ENCODE peak calls at places on chromosomes 1 and 21, in seven cellular contexts. P, Q, S, R, Z, H and G are unnamed samples.
A peak's percentile ranks its signal among the peaks of the same experiment; 100 is the strongest.

GRCh38 chr1:197619008-197619640 is 156.2 kb downstream of the DENND1B start:
- DNase-seq in Z (no peak), H (no peak), P (peak; percentile 17), Q (no peak), R (peak; percentile 42), S (no peak), G (no peak)

GRCh38 chr1:172826096-172826741 is 167.3 kb downstream of the FASLG start:
- DNase-seq in P (peak; percentile 44), Z (peak; percentile 24), S (peak; percentile 37), Q (no peak), H (no peak), R (peak; percentile 93), G (no peak)

GRCh38 chr1:32813941-32814739 is 3.0 kb downstream of the YARS1 start:
- DNase-seq in R (peak; percentile 52), H (no peak), Z (no peak), Q (no peak), P (no peak), S (no peak), G (no peak)

GRCh38 chr1:19311503-19311930 is 427 bp downstream of the AKR7A2 start:
- DNase-seq in Q (peak; percentile 66), S (no peak), P (no peak), Z (peak; percentile 20), R (no peak), H (peak; percentile 41), G (no peak)

GRCh38 chr21:41490330-41490729 is 17.6 kb downstream of the TMPRSS2 start:
- DNase-seq in Z (no peak), H (no peak), R (no peak), S (no peak), Q (no peak), P (no peak), G (no peak)

GRCh38 chr1:93033785-93034184 is 45.3 kb upstream of the MTF2 start:
- DNase-seq in R (peak; percentile 60), Q (no peak), H (no peak), S (no peak), Z (no peak), P (peak; percentile 47), G (peak; percentile 51)

GRCh38 chr21:41768371-41769042 is 1.7 kb upstream of the RIPK4 start:
- DNase-seq in Z (no peak), R (peak; percentile 51), H (no peak), P (no peak), S (no peak), Q (no peak), G (no peak)

GRCh38 chr1:156060937-156061636 is at the start of gene RAB25:
- DNase-seq in R (no peak), S (no peak), P (no peak), Z (no peak), H (no peak), Q (no peak), G (no peak)

GRCh38 chr1:7247683-7248401 is 462.6 kb downstream of the CAMTA1 start:
- DNase-seq in P (no peak), R (no peak), H (no peak), Z (no peak), Q (no peak), S (no peak), G (no peak)

GRCh38 chr1:17232759-17233661 is 15.9 kb upstream of the PADI3 start:
- DNase-seq in R (peak; percentile 62), Q (no peak), Z (no peak), S (no peak), H (no peak), P (no peak), G (no peak)

GRCh38 chr1:246512635-246513034 is 5.6 kb upstream of the SMYD3 start:
- DNase-seq in R (no peak), S (no peak), P (no peak), Q (no peak), H (no peak), Z (no peak), G (no peak)

GRCh38 chr1:154304664-154305337 is 16.1 kb upstream of the AQP10 start:
- DNase-seq in H (no peak), S (no peak), Q (no peak), P (no peak), Z (no peak), R (no peak), G (no peak)

GRCh38 chr1:109120356-109120755 is 6.4 kb downstream of the ELAPOR1 start:
- DNase-seq in R (no peak), S (no peak), Z (no peak), Q (no peak), P (no peak), H (no peak), G (no peak)

GRCh38 chr21:21907271-21907670 is 909.1 kb downstream of the NCAM2 start:
- DNase-seq in S (peak; percentile 43), R (no peak), Q (no peak), P (no peak), Z (no peak), H (no peak), G (no peak)

GRCh38 chr1:231872461-231872910 is 245.9 kb downstream of the DISC1 start:
- DNase-seq in Q (no peak), R (peak; percentile 76), S (no peak), Z (no peak), H (no peak), P (no peak), G (no peak)

GRCh38 chr1:168664069-168664834 is 64.8 kb downstream of the DPT start:
- DNase-seq in Q (no peak), P (no peak), S (no peak), H (no peak), Z (no peak), R (peak; percentile 7), G (no peak)

GRCh38 chr1:41365772-41366427 is 4.7 kb downstream of the FOXO6 start:
- DNase-seq in H (no peak), S (no peak), R (no peak), Q (no peak), Z (no peak), P (no peak), G (no peak)

GRCh38 chr1:153353226-153353947 is 4.3 kb upstream of the S100A9 start:
- DNase-seq in P (no peak), R (peak; percentile 34), Q (no peak), H (no peak), Z (peak; percentile 58), S (peak; percentile 20), G (no peak)

GRCh38 chr1:12052997-12053686 is 10.0 kb upstream of the TNFRSF8 start:
- DNase-seq in R (peak; percentile 38), Z (no peak), S (peak; percentile 33), H (peak; percentile 73), Q (peak; percentile 83), P (no peak), G (no peak)

GRCh38 chr1:53666566-53666965 is 72.4 kb downstream of the GLIS1 start:
- DNase-seq in P (no peak), Q (peak; percentile 14), R (no peak), Z (no peak), S (no peak), H (no peak), G (no peak)

DNA sequence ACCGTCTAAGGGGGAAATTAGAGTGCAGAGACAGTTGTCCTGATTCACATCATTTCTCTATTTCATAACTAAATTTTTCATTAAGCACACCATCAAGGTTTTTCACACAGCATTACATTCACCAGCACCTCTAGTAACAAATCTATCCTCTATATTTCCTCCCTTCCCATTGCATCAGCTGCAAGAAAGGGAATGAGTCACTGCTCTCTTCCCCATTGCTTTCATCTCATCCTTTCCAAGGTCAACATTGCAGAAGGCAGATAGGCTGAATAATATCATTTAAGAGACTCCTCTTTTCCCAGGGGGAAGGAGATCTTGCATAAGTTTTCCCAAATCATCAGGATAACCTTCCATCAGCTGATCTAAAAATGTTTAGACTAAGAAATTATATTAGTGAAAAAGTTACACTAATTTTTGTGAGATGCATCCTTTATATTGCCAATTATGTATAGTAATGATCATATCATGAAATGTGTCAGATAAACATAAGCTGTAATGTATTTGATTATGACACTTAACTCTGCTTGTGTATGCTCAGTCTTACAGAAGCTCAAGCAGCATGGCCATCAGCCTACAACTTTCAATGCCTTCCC is 4.3 kb downstream of the INTS7 start:
- DNase-seq in P (no peak), R (peak; percentile 83), H (no peak), Q (no peak), S (no peak), Z (no peak), G (no peak)
- H3K4me3 ChIP-seq in P (no peak overlapping the region), R (no peak overlapping the region), H (no peak overlapping the region), Q (no peak overlapping the region), S (no peak overlapping the region), Z (no peak overlapping the region), G (no peak overlapping the region)

DNA sequence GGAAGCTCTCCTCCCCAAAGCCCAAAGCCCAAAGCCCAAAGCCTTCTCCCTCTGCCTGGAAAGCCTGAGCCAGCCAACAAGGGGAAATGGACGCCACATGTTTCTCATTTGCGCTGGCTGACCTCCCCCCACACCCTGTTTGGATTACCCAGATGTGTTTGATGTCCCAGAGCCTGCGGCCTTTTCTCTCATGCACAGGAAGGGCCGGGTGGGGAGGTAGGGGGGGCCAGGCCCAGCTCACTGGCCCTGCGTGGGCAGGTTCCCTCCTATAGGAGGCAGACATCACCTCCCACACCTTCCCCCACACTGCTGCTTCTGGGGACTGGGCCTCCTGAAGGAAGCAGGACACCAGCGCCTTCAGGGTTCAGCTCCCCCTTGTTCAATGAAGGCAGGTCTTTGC is 116.3 kb downstream of the NAV1 start:
- DNase-seq in P (no peak), Q (no peak), H (no peak), S (no peak), Z (peak; percentile 88), R (peak; percentile 73), G (no peak)
- TF ChIP-seq CTCF in P (no peak), Q (no peak), H (no peak), S (no peak), Z (peak; percentile 54), R (peak; percentile 26), G (no peak)

DNA sequence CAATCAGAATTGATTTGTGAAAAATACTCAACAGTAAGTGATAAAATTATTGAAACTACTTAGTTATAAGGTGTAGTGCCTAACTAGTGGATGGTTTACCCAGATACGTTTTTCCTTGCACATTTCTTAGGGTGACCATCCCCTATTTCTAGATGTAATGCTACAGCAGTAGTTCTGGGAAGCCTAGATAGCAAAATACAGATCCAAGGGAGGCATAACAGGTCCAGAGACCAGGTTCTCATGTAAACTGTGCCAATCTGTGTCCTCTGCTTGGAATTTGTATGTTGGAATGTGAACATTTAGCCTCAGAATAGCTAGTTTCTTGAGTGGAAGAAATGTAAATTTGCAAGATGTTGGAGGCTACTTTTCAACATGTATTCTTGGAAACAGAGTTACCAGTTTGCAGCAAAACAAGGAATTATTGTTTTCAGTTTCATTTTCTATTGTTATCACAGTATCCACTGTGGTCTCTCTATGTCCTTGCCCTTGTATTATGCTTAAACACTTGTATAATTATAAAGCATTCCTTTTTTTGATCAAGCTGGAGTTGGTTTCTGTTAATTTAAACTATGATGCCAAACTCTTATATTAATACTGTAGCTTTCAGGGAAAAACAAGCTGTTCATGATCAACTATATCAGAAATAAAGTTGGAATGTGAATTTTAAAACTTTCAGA is 102.0 kb upstream of the BRINP3 start:
- DNase-seq in R (peak; percentile 1), Q (no peak), H (no peak), S (no peak), Z (no peak), P (peak; percentile 40), G (no peak)
- H3K4me3 ChIP-seq in R (no peak overlapping the region), Q (no peak overlapping the region), H (no peak overlapping the region), S (no peak overlapping the region), Z (no peak overlapping the region), P (no peak overlapping the region), G (no peak overlapping the region)

DNA sequence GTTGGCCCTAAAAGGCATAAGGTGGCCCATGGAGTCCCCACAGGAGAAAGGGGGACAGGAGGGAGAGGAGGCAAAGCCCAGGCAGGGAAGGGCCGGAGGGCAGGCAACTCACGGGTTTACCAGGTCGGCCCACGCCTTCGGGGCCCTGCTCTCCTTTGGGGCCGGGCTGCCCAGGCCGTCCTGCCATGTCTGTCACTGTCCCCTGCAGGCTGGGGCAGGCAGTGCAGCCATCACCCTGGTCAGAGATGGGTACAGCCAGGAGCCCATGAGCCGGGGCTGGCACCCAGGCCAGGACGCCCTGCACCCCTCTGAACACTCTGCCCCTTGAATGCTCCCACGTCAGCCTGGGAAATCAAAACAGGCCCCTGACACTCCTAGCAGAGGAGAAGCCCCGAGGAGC is 19.8 kb downstream of the COL16A1 start:
- DNase-seq in R (no peak), S (no peak), Q (no peak), P (peak; percentile 16), H (no peak), Z (peak; percentile 28), G (no peak)
- TF ChIP-seq CTCF in R (peak; percentile 34), S (no peak), Q (peak; percentile 40), P (peak; percentile 55), H (no peak), Z (peak; percentile 40), G (peak; percentile 59)